ENCODE peak calls at places on chromosomes 4 and X, in six cellular contexts. P, Z, W, U, H and N are unnamed samples.

GRCh38 chrX:71296806-71297205 is 4.7 kb upstream of the ITGB1BP2 start:
- DNase-seq in P (no peak), Z (no peak), W (no peak), U (no peak), H (no peak), N (no peak)

GRCh38 chr4:85153221-85153620 is 186.7 kb upstream of the WDFY3 start:
- DNase-seq in P (no peak), Z (no peak), W (no peak), U (peak; percentile 4), H (no peak), N (no peak)

GRCh38 chrX:153388722-153389459 is 12.3 kb downstream of the PNMA6E start:
- DNase-seq in P (no peak), Z (no peak), W (no peak), U (no peak), H (no peak), N (no peak)

GRCh38 chrX:13369541-13370140 is 49.8 kb upstream of the ATXN3L start:
- DNase-seq in P (no peak), Z (no peak), W (no peak), U (no peak), H (no peak), N (no peak)

GRCh38 chr4:835148-836002 is 9.4 kb upstream of the CPLX1 start:
- DNase-seq in P (no peak), Z (no peak), W (no peak), U (no peak), H (peak; percentile 70), N (no peak)

GRCh38 chrX:116292183-116292582 is 121.6 kb downstream of the AGTR2 start:
- DNase-seq in P (no peak), Z (no peak), W (no peak), U (no peak), H (no peak), N (no peak)

GRCh38 chr4:55733874-55734437 is 85.6 kb upstream of the EXOC1L start:
- DNase-seq in P (peak; percentile 48), Z (peak; percentile 80), W (peak; percentile 78), U (peak; percentile 75), H (peak; percentile 35), N (peak; percentile 49)

GRCh38 chr4:31141141-31141811 is 421.1 kb downstream of the PCDH7 start:
- DNase-seq in P (no peak), Z (no peak), W (no peak), U (no peak), H (no peak), N (no peak)

GRCh38 chrX:24993887-24994286 is 21.9 kb downstream of the ARX start:
- DNase-seq in P (no peak), Z (no peak), W (no peak), U (no peak), H (no peak), N (no peak)

GRCh38 chr4:91170756-91171155 is 1043.6 kb downstream of the CCSER1 start:
- DNase-seq in P (no peak), Z (no peak), W (no peak), U (no peak), H (no peak), N (no peak)

GRCh38 chr4:91171217-91171616 is 1044.0 kb downstream of the CCSER1 start:
- DNase-seq in P (no peak), Z (no peak), W (no peak), U (no peak), H (no peak), N (no peak)
- H3K4me3 ChIP-seq in P (no peak overlapping the region), Z (no peak overlapping the region), W (no peak overlapping the region), U (no peak overlapping the region), H (no peak overlapping the region), N (no peak overlapping the region)

GRCh38 chrX:1106478-1107210 is 105.8 kb downstream of the CRLF2 start:
- DNase-seq in P (no peak), Z (no peak), W (no peak), U (no peak), H (no peak), N (no peak)
- H3K9me3 ChIP-seq in P (no peaks in the 10 kb centered on the region), Z (no peaks in the 10 kb centered on the region), W (peaks cover 12% of the 10 kb centered on the region), U (no peaks in the 10 kb centered on the region), H (no peaks in the 10 kb centered on the region), N (peaks cover 7% of the 10 kb centered on the region)

GRCh38 chrX:68659385-68659784 is 11.9 kb downstream of the STARD8 start:
- DNase-seq in P (no peak), Z (no peak), W (no peak), U (no peak), H (no peak), N (no peak)
- H3K27ac ChIP-seq in P (peak overlapping the region; percentile 67), Z (no peak overlapping the region), W (no peak overlapping the region), U (no peak overlapping the region), H (peak overlapping the region; percentile 38), N (no peak overlapping the region)

GRCh38 chrX:104254442-104255115 is at the start of gene ESX1:
- DNase-seq in P (no peak), Z (no peak), W (no peak), U (peak; percentile 19), H (no peak), N (no peak)
- H3K4me3 ChIP-seq in P (no peak within 1 kb of the TSS), Z (peak within 1 kb of the TSS; percentile 33), W (no peak within 1 kb of the TSS), U (no peak within 1 kb of the TSS), H (peak within 1 kb of the TSS; percentile 35), N (no peak within 1 kb of the TSS)

GRCh38 chrX:67692246-67692645 is 148.4 kb downstream of the AR start:
- DNase-seq in P (no peak), Z (no peak), W (no peak), U (peak; percentile 56), H (no peak), N (no peak)

GRCh38 chrX:67697452-67697851 is 153.6 kb downstream of the AR start:
- DNase-seq in P (no peak), Z (no peak), W (no peak), U (no peak), H (no peak), N (no peak)

GRCh38 chrX:67693928-67694327 is 150.1 kb downstream of the AR start:
- DNase-seq in P (no peak), Z (no peak), W (no peak), U (peak; percentile 69), H (no peak), N (no peak)
- H3K9me3 ChIP-seq in P (no peaks in the 10 kb centered on the region), Z (no peaks in the 10 kb centered on the region), W (no peaks in the 10 kb centered on the region), U (no peaks in the 10 kb centered on the region), H (no peaks in the 10 kb centered on the region), N (no peaks in the 10 kb centered on the region)

DNA sequence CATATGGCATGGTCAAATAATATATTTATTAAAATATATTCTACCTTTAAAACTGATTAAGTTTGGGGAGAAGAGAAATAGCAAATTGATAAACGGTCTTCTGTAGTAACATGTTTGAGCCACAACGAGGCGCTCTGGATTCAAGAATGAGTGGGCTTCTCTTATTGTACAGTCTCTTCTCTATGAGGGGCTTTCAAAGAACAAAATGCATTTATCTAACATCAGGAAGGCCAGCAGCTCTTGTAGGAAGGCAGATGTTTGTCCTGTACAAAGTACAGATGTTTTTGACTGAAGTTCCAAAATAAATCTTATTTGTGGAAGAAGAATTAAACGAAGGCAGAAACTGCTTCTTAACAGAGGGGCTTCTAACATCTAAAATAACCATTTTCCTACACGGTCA is 153.6 kb downstream of the RASL11B start:
- DNase-seq in P (peak; percentile 34), Z (no peak), W (no peak), U (peak; percentile 70), H (no peak), N (no peak)
- H3K27ac ChIP-seq in P (peak overlapping the region; percentile 17), Z (no peak overlapping the region), W (no peak overlapping the region), U (peak overlapping the region; percentile 43), H (peak overlapping the region; percentile 14), N (no peak overlapping the region)

DNA sequence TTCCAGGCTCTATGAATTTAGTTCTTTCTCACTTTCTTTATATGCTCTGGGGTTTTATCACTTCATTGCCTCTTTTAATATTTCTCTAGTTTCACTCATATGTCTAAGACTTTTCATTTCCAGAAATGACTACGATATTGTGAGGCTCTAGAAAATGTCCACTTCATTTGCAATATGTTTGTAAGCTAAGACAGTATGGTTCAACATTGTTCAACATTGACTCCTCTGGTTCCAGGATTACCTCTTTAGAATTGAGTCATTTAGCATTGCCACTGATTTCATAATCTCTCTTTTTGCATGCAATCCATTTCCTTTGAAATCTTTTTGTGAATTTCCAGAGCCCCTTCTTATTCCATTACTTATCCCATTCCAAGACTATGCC is 32.3 kb downstream of the BBS12 start:
- DNase-seq in P (no peak), Z (no peak), W (no peak), U (peak; percentile 93), H (no peak), N (peak; percentile 78)
- H3K4me3 ChIP-seq in P (no peak overlapping the region), Z (no peak overlapping the region), W (no peak overlapping the region), U (peak overlapping the region; percentile 60), H (no peak overlapping the region), N (no peak overlapping the region)